ENCODE peak calls at places on chromosomes 4 and X, in nine cellular contexts. Y is HCT116, C is GM23338, R is OCI-LY7, D is GM23248, S is hepatocyte, Z is PC-3, O is neural progenitor cell, B is SK-N-SH. I is an unnamed sample.

GRCh38 chrX:122567911-122568310 is 616.2 kb upstream of the GRIA3 start:
- DNase-seq in R (no peak), C (no peak), B (no peak), D (peak), Y (no peak), O (no peak), S (no peak), Z (no peak), I (no peak)

GRCh38 chr4:176193898-176194297 is 1.5 kb downstream of the SPATA4 start:
- DNase-seq in B (no peak), R (no peak), Y (peak), Z (peak), S (no peak), O (no peak), C (no peak), D (peak), I (no peak)

GRCh38 chr4:7384003-7384928 is 50.5 kb downstream of the PSAPL1 start:
- DNase-seq in Y (no peak), C (no peak), D (no peak), B (peak), S (no peak), R (no peak), Z (no peak), O (no peak), I (no peak)

GRCh38 chr4:30903493-30903892 is 183.3 kb downstream of the PCDH7 start:
- DNase-seq in S (no peak), C (no peak), B (no peak), D (peak), Z (peak), R (no peak), O (no peak), Y (no peak), I (no peak)

GRCh38 chr4:175536852-175537453 is 275.1 kb downstream of the GPM6A start:
- DNase-seq in Z (peak), O (peak), D (peak), S (peak), C (peak), Y (peak), B (peak), R (peak), I (peak)

GRCh38 chrX:39821011-39821708 is 276.6 kb downstream of the BCOR start:
- DNase-seq in D (peak), B (peak), Y (no peak), O (peak), Z (no peak), R (no peak), C (peak), S (peak), I (no peak)

GRCh38 chrX:148647666-148648065 is 147.2 kb downstream of the AFF2 start:
- DNase-seq in S (no peak), O (no peak), B (no peak), Z (no peak), Y (no peak), R (peak), D (no peak), C (no peak), I (no peak)

GRCh38 chr4:98663226-98664006 is 5.0 kb upstream of the TSPAN5 start:
- DNase-seq in S (no peak), O (no peak), D (no peak), Z (peak), B (no peak), C (no peak), R (no peak), Y (no peak), I (peak)

GRCh38 chr4:4578981-4579380 is 37.1 kb upstream of the STX18 start:
- DNase-seq in Y (no peak), R (no peak), C (peak), B (no peak), Z (no peak), D (no peak), O (peak), S (no peak), I (no peak)

GRCh38 chrX:22135171-22135711 is 103.1 kb downstream of the PHEX start:
- DNase-seq in B (no peak), Z (peak), S (no peak), Y (no peak), R (no peak), O (no peak), C (no peak), D (peak), I (peak)

GRCh38 chrX:21993265-21993664 is 38.9 kb upstream of the PHEX start:
- DNase-seq in C (no peak), D (no peak), B (no peak), Z (no peak), S (no peak), R (no peak), Y (no peak), O (no peak), I (no peak)

GRCh38 chr4:25608644-25609043 is 47.0 kb upstream of the SLC34A2 start:
- DNase-seq in R (no peak), S (no peak), Z (no peak), C (no peak), Y (no peak), O (no peak), B (no peak), D (no peak), I (no peak)

GRCh38 chr4:164464313-164464712 is 289.6 kb upstream of the SMIM31 start:
- DNase-seq in C (no peak), S (no peak), O (no peak), B (no peak), R (no peak), Z (no peak), Y (no peak), D (no peak), I (no peak)

GRCh38 chrX:102950908-102951866 is 14.1 kb downstream of the RAB40AL start:
- DNase-seq in Y (peak), C (peak), B (peak), Z (peak), S (peak), D (peak), O (peak), R (peak), I (peak)

GRCh38 chr4:2255501-2256155 is 6.3 kb downstream of the MXD4 start:
- DNase-seq in O (no peak), Y (no peak), R (no peak), S (peak), B (peak), C (peak), D (no peak), Z (no peak), I (no peak)

GRCh38 chrX:142201113-142201512 is 4.0 kb downstream of the MAGEC2 start:
- DNase-seq in O (no peak), Y (no peak), C (no peak), B (no peak), Z (peak), D (no peak), R (no peak), S (no peak), I (no peak)

GRCh38 chr4:7172508-7172907 is 19.8 kb upstream of the SORCS2 start:
- DNase-seq in B (no peak), D (no peak), R (no peak), Z (no peak), O (no peak), C (no peak), S (no peak), Y (no peak), I (no peak)

GRCh38 chr4:90495936-90496335 is 368.7 kb downstream of the CCSER1 start:
- DNase-seq in Z (peak), Y (no peak), R (no peak), D (no peak), C (no peak), O (no peak), S (no peak), B (no peak), I (no peak)

GRCh38 chr4:1511441-1512041 is 105.3 kb upstream of the NKX1-1 start:
- DNase-seq in D (peak), C (peak), Z (peak), R (peak), S (no peak), O (no peak), Y (peak), B (peak), I (peak)

GRCh38 chr4:138055890-138056289 is 186.3 kb downstream of the SLC7A11 start:
- DNase-seq in Z (peak), C (no peak), R (no peak), S (no peak), D (peak), Y (no peak), O (no peak), B (no peak), I (no peak)

GRCh38 chr4:156560701-156561100 is 410.9 kb downstream of the PDGFC start:
- DNase-seq in O (no peak), D (peak), Z (no peak), B (no peak), R (no peak), S (no peak), Y (no peak), C (no peak), I (no peak)

GRCh38 chrX:40154853-40155616 is 57.3 kb upstream of the BCOR start:
- DNase-seq in Z (peak), B (peak), Y (no peak), O (peak), D (peak), C (peak), R (peak), S (peak), I (peak)

GRCh38 chr4:102343964-102344519 is 1.2 kb downstream of the SLC39A8 start:
- DNase-seq in C (no peak), B (no peak), D (no peak), Z (peak), S (peak), Y (peak), O (peak), R (peak), I (peak)

GRCh38 chrX:149711545-149712236 is at the start of gene MAGEA11:
- DNase-seq in Y (no peak), R (no peak), C (no peak), S (no peak), D (no peak), O (no peak), B (no peak), Z (no peak), I (no peak)

GRCh38 chr4:183588169-183588675 is 70.8 kb downstream of the RWDD4 start:
- DNase-seq in Z (no peak), Y (no peak), R (no peak), D (peak), B (no peak), C (no peak), O (no peak), S (peak), I (no peak)

GRCh38 chrX:136780738-136781137 is at the start of gene ARHGEF6:
- DNase-seq in Y (no peak), D (peak), R (peak), S (no peak), Z (peak), C (no peak), B (no peak), O (no peak), I (peak)

GRCh38 chr4:10063544-10064300 is 42.4 kb upstream of the SLC2A9 start:
- DNase-seq in B (no peak), Y (peak), D (peak), R (no peak), Z (peak), C (peak), O (peak), S (peak), I (no peak)

GRCh38 chr4:6362896-6363295 is 93.2 kb downstream of the WFS1 start:
- DNase-seq in S (peak), Z (peak), O (peak), D (peak), C (peak), B (no peak), Y (no peak), R (peak), I (peak)

GRCh38 chr4:74755486-74755885 is 38.8 kb downstream of the BTC start:
- DNase-seq in Y (no peak), R (no peak), S (no peak), D (peak), C (no peak), O (no peak), Z (no peak), B (no peak), I (no peak)

DNA sequence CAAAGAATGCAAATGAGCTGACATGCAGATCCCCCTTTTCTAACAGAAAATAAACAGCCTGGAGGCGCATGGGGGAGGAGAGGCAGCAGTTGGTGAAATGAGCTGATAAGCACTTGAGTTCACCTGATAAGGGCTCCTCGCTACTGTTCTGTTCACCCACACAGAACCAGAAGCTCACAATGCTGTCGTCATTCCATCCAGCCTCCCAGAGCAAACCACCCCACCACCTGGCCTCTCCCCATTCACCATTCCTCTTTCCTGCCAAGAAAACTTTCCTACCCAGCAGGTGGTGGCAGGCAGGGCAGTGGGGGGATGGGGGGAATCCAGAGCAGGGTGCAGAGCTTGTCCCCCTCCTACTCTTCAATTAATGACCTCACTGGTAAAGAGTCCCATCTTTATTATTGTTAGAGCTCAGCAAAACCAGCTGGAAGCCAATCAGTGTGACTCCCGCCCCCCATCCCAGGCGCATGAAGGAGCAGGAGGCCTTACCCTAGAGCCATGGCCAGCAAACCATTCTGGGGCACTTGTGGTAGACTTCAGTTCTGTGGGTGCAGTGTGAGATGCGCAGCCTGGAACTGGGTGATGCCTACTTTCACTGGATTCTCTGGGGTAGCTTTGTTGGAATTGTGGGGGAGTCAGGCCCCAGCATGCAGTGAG is 350.3 kb downstream of the ZIC3 start:
- DNase-seq in R (no peak), C (peak), D (no peak), Z (no peak), S (peak), Y (no peak), O (no peak), B (no peak), I (no peak)
- TF ChIP-seq EZH2phosphoT487 in R (no peak), C (no peak), D (no peak), Z (no peak), S (no peak), Y (no peak), O (no peak), B (no peak), I (no peak)

GRCh38 chrX:71302461-71303213 is 1.1 kb downstream of the ITGB1BP2 start:
- DNase-seq in O (no peak), B (no peak), Z (peak), D (no peak), C (no peak), R (no peak), S (no peak), Y (no peak), I (no peak)
- H3K4me3 ChIP-seq in O (no peak), B (no peak), Z (no peak), D (no peak), C (no peak), R (no peak), S (no peak), Y (no peak), I (no peak)

DNA sequence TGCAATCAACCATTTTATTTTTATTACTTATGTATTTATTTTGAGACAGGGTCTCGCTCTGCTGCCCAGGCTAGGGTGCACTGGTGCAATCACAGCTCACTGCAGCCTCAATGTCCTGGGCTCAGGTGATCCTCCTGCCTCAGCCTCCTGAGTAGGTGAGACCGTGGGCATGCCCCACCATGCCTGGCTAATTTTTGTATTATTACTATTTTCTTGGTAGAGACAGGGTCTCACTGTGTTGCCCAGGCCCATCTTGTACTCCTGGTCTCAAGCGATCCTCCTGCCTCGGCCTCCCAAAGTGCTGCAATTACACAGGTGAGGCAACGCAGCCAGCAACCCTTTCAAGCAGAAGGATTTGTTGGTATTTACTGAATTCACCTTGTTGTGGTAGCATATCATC is 60.3 kb upstream of the PPP2R3B start:
- DNase-seq in Z (no peak), C (no peak), S (no peak), O (no peak), R (no peak), Y (no peak), B (no peak), D (no peak), I (no peak)
- TF ChIP-seq EZH2phosphoT487 in Z (no peak), C (no peak), S (no peak), O (no peak), R (no peak), Y (no peak), B (no peak), D (no peak), I (no peak)

GRCh38 chr4:109833756-109834155 is 6.0 kb downstream of the RRH start:
- DNase-seq in Z (no peak), Y (no peak), O (no peak), S (no peak), D (no peak), C (no peak), R (no peak), B (no peak), I (no peak)
- H3K4me3 ChIP-seq in Z (no peak), Y (no peak), O (no peak), S (no peak), D (no peak), C (no peak), R (no peak), B (no peak), I (no peak)

DNA sequence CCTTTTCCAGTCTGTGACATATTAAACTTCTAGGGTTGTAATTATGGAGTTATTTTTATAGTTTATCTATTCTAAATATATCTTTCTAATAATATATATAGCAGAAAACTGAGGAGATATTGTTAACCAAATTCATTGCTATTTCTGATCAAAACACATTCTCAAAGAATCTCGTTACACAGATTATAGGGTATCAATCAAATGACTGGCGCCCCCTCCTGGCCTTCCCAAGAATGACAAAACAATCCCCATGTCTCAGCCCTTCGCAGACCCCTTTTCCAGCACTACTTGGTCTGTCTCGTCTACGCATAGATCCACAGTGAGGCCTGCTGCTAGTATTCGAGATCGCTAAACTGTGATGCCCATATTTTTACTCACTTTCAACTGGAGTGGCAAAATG is 209.3 kb downstream of the GPC3 start:
- DNase-seq in R (no peak), C (peak), B (peak), Z (peak), Y (no peak), S (no peak), O (peak), D (no peak), I (no peak)
- TF ChIP-seq EZH2phosphoT487 in R (no peak), C (no peak), B (no peak), Z (no peak), Y (no peak), S (no peak), O (no peak), D (no peak), I (no peak)

GRCh38 chr4:3513807-3514206 is 18.4 kb downstream of the LRPAP1 start:
- DNase-seq in O (no peak), D (no peak), Y (no peak), S (no peak), R (no peak), Z (no peak), C (no peak), B (no peak), I (no peak)
- H3K4me3 ChIP-seq in O (no peak), D (no peak), Y (no peak), S (no peak), R (no peak), Z (no peak), C (no peak), B (no peak), I (no peak)